ENCODE peak calls at places on chromosomes 4 and X, in seven cellular contexts. One of them, this sample, is unnamed.

GRCh38 chrX:119008122-119008744 is 33.8 kb downstream of the LONRF3 start:
- DNase-seq in activated CD8-positive, alpha-beta T cell treated with anti-CD3 and anti-CD28 coated beads for 36 hours: peak
- DNase-seq in AG04450: no peak
- DNase-seq in lower lobe of right lung: no peak
- DNase-seq in A549: peak
- DNase-seq in MCF 10A: peak
- DNase-seq in fibroblast of mammary gland: peak
- DNase-seq in this sample: peak

GRCh38 chr4:38757945-38758344 is 24.8 kb downstream of the TLR10 start:
- DNase-seq in MCF 10A: peak
- DNase-seq in AG04450: no peak
- DNase-seq in fibroblast of mammary gland: peak
- DNase-seq in A549: peak
- DNase-seq in activated CD8-positive, alpha-beta T cell treated with anti-CD3 and anti-CD28 coated beads for 36 hours: peak
- DNase-seq in lower lobe of right lung: no peak
- DNase-seq in this sample: no peak

GRCh38 chrX:133444952-133445831 is 29.9 kb upstream of the GPC4 start:
- DNase-seq in fibroblast of mammary gland: peak
- DNase-seq in MCF 10A: peak
- DNase-seq in AG04450: no peak
- DNase-seq in A549: peak
- DNase-seq in activated CD8-positive, alpha-beta T cell treated with anti-CD3 and anti-CD28 coated beads for 36 hours: no peak
- DNase-seq in lower lobe of right lung: no peak
- DNase-seq in this sample: no peak

GRCh38 chrX:31237189-31237588 is 165.3 kb upstream of the FTHL17 start:
- DNase-seq in fibroblast of mammary gland: no peak
- DNase-seq in lower lobe of right lung: no peak
- DNase-seq in AG04450: no peak
- DNase-seq in activated CD8-positive, alpha-beta T cell treated with anti-CD3 and anti-CD28 coated beads for 36 hours: no peak
- DNase-seq in MCF 10A: no peak
- DNase-seq in A549: no peak
- DNase-seq in this sample: no peak

GRCh38 chr4:121256346-121256745 is 92.2 kb upstream of the TNIP3 start:
- DNase-seq in A549: no peak
- DNase-seq in AG04450: peak
- DNase-seq in activated CD8-positive, alpha-beta T cell treated with anti-CD3 and anti-CD28 coated beads for 36 hours: peak
- DNase-seq in lower lobe of right lung: no peak
- DNase-seq in MCF 10A: peak
- DNase-seq in fibroblast of mammary gland: peak
- DNase-seq in this sample: peak

GRCh38 chr4:37453004-37453360 is 208.4 kb downstream of the NWD2 start:
- DNase-seq in fibroblast of mammary gland: peak
- DNase-seq in AG04450: no peak
- DNase-seq in MCF 10A: peak
- DNase-seq in lower lobe of right lung: no peak
- DNase-seq in A549: peak
- DNase-seq in activated CD8-positive, alpha-beta T cell treated with anti-CD3 and anti-CD28 coated beads for 36 hours: peak
- DNase-seq in this sample: peak

GRCh38 chr4:141972950-141973349 is 336.6 kb downstream of the IL15 start:
- DNase-seq in fibroblast of mammary gland: no peak
- DNase-seq in A549: no peak
- DNase-seq in AG04450: no peak
- DNase-seq in lower lobe of right lung: no peak
- DNase-seq in activated CD8-positive, alpha-beta T cell treated with anti-CD3 and anti-CD28 coated beads for 36 hours: no peak
- DNase-seq in MCF 10A: no peak
- DNase-seq in this sample: no peak

GRCh38 chr4:113452868-113453620 is 308.5 kb downstream of the CAMK2D start:
- DNase-seq in activated CD8-positive, alpha-beta T cell treated with anti-CD3 and anti-CD28 coated beads for 36 hours: peak
- DNase-seq in AG04450: no peak
- DNase-seq in MCF 10A: peak
- DNase-seq in A549: peak
- DNase-seq in fibroblast of mammary gland: peak
- DNase-seq in lower lobe of right lung: no peak
- DNase-seq in this sample: no peak

GRCh38 chrX:18422325-18422724 is 3.1 kb upstream of the CDKL5 start:
- DNase-seq in activated CD8-positive, alpha-beta T cell treated with anti-CD3 and anti-CD28 coated beads for 36 hours: no peak
- DNase-seq in A549: peak
- DNase-seq in MCF 10A: peak
- DNase-seq in AG04450: peak
- DNase-seq in fibroblast of mammary gland: peak
- DNase-seq in lower lobe of right lung: no peak
- DNase-seq in this sample: no peak

GRCh38 chr4:181235361-181235760 is 1007.8 kb upstream of the TENM3 start:
- DNase-seq in MCF 10A: no peak
- DNase-seq in AG04450: no peak
- DNase-seq in fibroblast of mammary gland: no peak
- DNase-seq in A549: no peak
- DNase-seq in lower lobe of right lung: no peak
- DNase-seq in activated CD8-positive, alpha-beta T cell treated with anti-CD3 and anti-CD28 coated beads for 36 hours: no peak
- DNase-seq in this sample: no peak

GRCh38 chr4:82713856-82714255 is 84.7 kb downstream of the SCD5 start:
- DNase-seq in fibroblast of mammary gland: no peak
- DNase-seq in A549: no peak
- DNase-seq in activated CD8-positive, alpha-beta T cell treated with anti-CD3 and anti-CD28 coated beads for 36 hours: no peak
- DNase-seq in MCF 10A: no peak
- DNase-seq in AG04450: no peak
- DNase-seq in lower lobe of right lung: no peak
- DNase-seq in this sample: no peak

GRCh38 chrX:87299563-87300160 is 217.9 kb upstream of the KLHL4 start:
- DNase-seq in MCF 10A: peak
- DNase-seq in AG04450: no peak
- DNase-seq in A549: peak
- DNase-seq in activated CD8-positive, alpha-beta T cell treated with anti-CD3 and anti-CD28 coated beads for 36 hours: no peak
- DNase-seq in fibroblast of mammary gland: peak
- DNase-seq in lower lobe of right lung: no peak
- DNase-seq in this sample: peak

GRCh38 chrX:47458528-47458927 is 24.5 kb downstream of the ZNF41 start:
- DNase-seq in AG04450: no peak
- DNase-seq in A549: no peak
- DNase-seq in activated CD8-positive, alpha-beta T cell treated with anti-CD3 and anti-CD28 coated beads for 36 hours: peak
- DNase-seq in lower lobe of right lung: no peak
- DNase-seq in MCF 10A: no peak
- DNase-seq in fibroblast of mammary gland: no peak
- DNase-seq in this sample: no peak

GRCh38 chrX:53654378-53654777 is 32.1 kb downstream of the HUWE1 start:
- DNase-seq in lower lobe of right lung: no peak
- DNase-seq in A549: no peak
- DNase-seq in activated CD8-positive, alpha-beta T cell treated with anti-CD3 and anti-CD28 coated beads for 36 hours: no peak
- DNase-seq in fibroblast of mammary gland: no peak
- DNase-seq in AG04450: no peak
- DNase-seq in MCF 10A: no peak
- DNase-seq in this sample: no peak

GRCh38 chr4:100895572-100896197 is 377.9 kb upstream of the EMCN start:
- DNase-seq in activated CD8-positive, alpha-beta T cell treated with anti-CD3 and anti-CD28 coated beads for 36 hours: no peak
- DNase-seq in AG04450: no peak
- DNase-seq in MCF 10A: no peak
- DNase-seq in fibroblast of mammary gland: peak
- DNase-seq in A549: no peak
- DNase-seq in lower lobe of right lung: no peak
- DNase-seq in this sample: peak

GRCh38 chr4:57460967-57461366 is 350.8 kb upstream of the IGFBP7 start:
- DNase-seq in A549: no peak
- DNase-seq in lower lobe of right lung: no peak
- DNase-seq in activated CD8-positive, alpha-beta T cell treated with anti-CD3 and anti-CD28 coated beads for 36 hours: no peak
- DNase-seq in AG04450: no peak
- DNase-seq in fibroblast of mammary gland: no peak
- DNase-seq in MCF 10A: no peak
- DNase-seq in this sample: no peak

GRCh38 chrX:35380808-35381700 is 417.1 kb upstream of the MAGEB16 start:
- DNase-seq in A549: peak
- DNase-seq in fibroblast of mammary gland: peak
- DNase-seq in activated CD8-positive, alpha-beta T cell treated with anti-CD3 and anti-CD28 coated beads for 36 hours: no peak
- DNase-seq in lower lobe of right lung: no peak
- DNase-seq in AG04450: no peak
- DNase-seq in MCF 10A: peak
- DNase-seq in this sample: peak

GRCh38 chr4:44916406-44916805 is 190.1 kb upstream of the GNPDA2 start:
- DNase-seq in MCF 10A: peak
- DNase-seq in A549: peak
- DNase-seq in activated CD8-positive, alpha-beta T cell treated with anti-CD3 and anti-CD28 coated beads for 36 hours: no peak
- DNase-seq in lower lobe of right lung: no peak
- DNase-seq in fibroblast of mammary gland: peak
- DNase-seq in AG04450: no peak
- DNase-seq in this sample: no peak

DNA sequence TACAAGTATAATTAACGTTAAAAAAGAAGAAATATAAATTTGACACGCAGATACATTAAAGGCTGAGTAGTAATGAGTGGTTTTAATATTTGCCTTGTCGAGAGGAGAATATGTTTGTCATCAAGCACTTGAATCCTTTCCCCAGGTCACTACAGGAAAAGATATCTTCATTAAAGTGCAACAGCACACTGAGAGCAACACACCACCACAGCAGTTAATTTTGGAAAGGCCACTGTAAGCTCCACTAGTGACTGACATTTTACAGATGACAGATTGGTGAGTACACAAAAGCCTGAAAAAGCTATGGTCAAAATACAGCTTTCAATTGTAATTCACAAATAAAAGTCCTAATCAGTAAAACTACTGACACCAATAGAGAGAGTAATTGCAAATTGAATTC is 76.6 kb downstream of the ZNF718 start:
- DNase-seq in AG04450: no peak
- DNase-seq in activated CD8-positive, alpha-beta T cell treated with anti-CD3 and anti-CD28 coated beads for 36 hours: no peak
- DNase-seq in A549: no peak
- DNase-seq in fibroblast of mammary gland: no peak
- DNase-seq in MCF 10A: no peak
- DNase-seq in lower lobe of right lung: no peak
- DNase-seq in this sample: no peak
- TF ChIP-seq CTCF in AG04450: no peak
- TF ChIP-seq CTCF in activated CD8-positive, alpha-beta T cell treated with anti-CD3 and anti-CD28 coated beads for 36 hours: no peak
- TF ChIP-seq CTCF in A549: no peak
- TF ChIP-seq CTCF in fibroblast of mammary gland: no peak
- TF ChIP-seq CTCF in MCF 10A: no peak
- TF ChIP-seq CTCF in lower lobe of right lung: no peak
- TF ChIP-seq CTCF in this sample: no peak

GRCh38 chr4:22897520-22898108 is 204.9 kb downstream of the GBA3 start:
- DNase-seq in MCF 10A: peak
- DNase-seq in fibroblast of mammary gland: peak
- DNase-seq in AG04450: no peak
- DNase-seq in lower lobe of right lung: no peak
- DNase-seq in A549: peak
- DNase-seq in activated CD8-positive, alpha-beta T cell treated with anti-CD3 and anti-CD28 coated beads for 36 hours: peak
- DNase-seq in this sample: peak

GRCh38 chr4:22895482-22895881 is 202.7 kb downstream of the GBA3 start:
- DNase-seq in fibroblast of mammary gland: no peak
- DNase-seq in lower lobe of right lung: no peak
- DNase-seq in A549: no peak
- DNase-seq in activated CD8-positive, alpha-beta T cell treated with anti-CD3 and anti-CD28 coated beads for 36 hours: no peak
- DNase-seq in MCF 10A: no peak
- DNase-seq in AG04450: no peak
- DNase-seq in this sample: no peak
- TF ChIP-seq CTCF in fibroblast of mammary gland: no peak
- TF ChIP-seq CTCF in lower lobe of right lung: no peak
- TF ChIP-seq CTCF in A549: no peak
- TF ChIP-seq CTCF in activated CD8-positive, alpha-beta T cell treated with anti-CD3 and anti-CD28 coated beads for 36 hours: no peak
- TF ChIP-seq CTCF in MCF 10A: no peak
- TF ChIP-seq CTCF in AG04450: no peak
- TF ChIP-seq CTCF in this sample: no peak

GRCh38 chrX:7067266-7067665 is 80.2 kb upstream of the STS start:
- DNase-seq in activated CD8-positive, alpha-beta T cell treated with anti-CD3 and anti-CD28 coated beads for 36 hours: no peak
- DNase-seq in fibroblast of mammary gland: no peak
- DNase-seq in MCF 10A: no peak
- DNase-seq in AG04450: no peak
- DNase-seq in lower lobe of right lung: no peak
- DNase-seq in A549: no peak
- DNase-seq in this sample: no peak

GRCh38 chrX:7065473-7065872 is 82.0 kb upstream of the STS start:
- DNase-seq in fibroblast of mammary gland: no peak
- DNase-seq in lower lobe of right lung: no peak
- DNase-seq in A549: no peak
- DNase-seq in MCF 10A: no peak
- DNase-seq in AG04450: no peak
- DNase-seq in activated CD8-positive, alpha-beta T cell treated with anti-CD3 and anti-CD28 coated beads for 36 hours: no peak
- DNase-seq in this sample: no peak

GRCh38 chrX:7071390-7071789 is 76.1 kb upstream of the STS start:
- DNase-seq in activated CD8-positive, alpha-beta T cell treated with anti-CD3 and anti-CD28 coated beads for 36 hours: no peak
- DNase-seq in fibroblast of mammary gland: no peak
- DNase-seq in lower lobe of right lung: no peak
- DNase-seq in A549: no peak
- DNase-seq in AG04450: no peak
- DNase-seq in MCF 10A: no peak
- DNase-seq in this sample: no peak

GRCh38 chrX:7069556-7069955 is 78.0 kb upstream of the STS start:
- DNase-seq in activated CD8-positive, alpha-beta T cell treated with anti-CD3 and anti-CD28 coated beads for 36 hours: no peak
- DNase-seq in AG04450: no peak
- DNase-seq in lower lobe of right lung: no peak
- DNase-seq in A549: no peak
- DNase-seq in MCF 10A: no peak
- DNase-seq in fibroblast of mammary gland: no peak
- DNase-seq in this sample: no peak

GRCh38 chrX:7068939-7069367 is 78.6 kb upstream of the STS start:
- DNase-seq in A549: no peak
- DNase-seq in activated CD8-positive, alpha-beta T cell treated with anti-CD3 and anti-CD28 coated beads for 36 hours: peak
- DNase-seq in lower lobe of right lung: no peak
- DNase-seq in MCF 10A: peak
- DNase-seq in AG04450: no peak
- DNase-seq in fibroblast of mammary gland: no peak
- DNase-seq in this sample: no peak
- TF ChIP-seq CTCF in A549: no peak
- TF ChIP-seq CTCF in activated CD8-positive, alpha-beta T cell treated with anti-CD3 and anti-CD28 coated beads for 36 hours: no peak
- TF ChIP-seq CTCF in lower lobe of right lung: no peak
- TF ChIP-seq CTCF in MCF 10A: peak
- TF ChIP-seq CTCF in AG04450: peak
- TF ChIP-seq CTCF in fibroblast of mammary gland: peak
- TF ChIP-seq CTCF in this sample: peak

GRCh38 chrX:145825896-145826295 is 8.3 kb downstream of the SLITRK2 start:
- DNase-seq in AG04450: no peak
- DNase-seq in MCF 10A: peak
- DNase-seq in A549: peak
- DNase-seq in lower lobe of right lung: no peak
- DNase-seq in activated CD8-positive, alpha-beta T cell treated with anti-CD3 and anti-CD28 coated beads for 36 hours: peak
- DNase-seq in fibroblast of mammary gland: peak
- DNase-seq in this sample: no peak
- TF ChIP-seq CTCF in AG04450: no peak
- TF ChIP-seq CTCF in MCF 10A: peak
- TF ChIP-seq CTCF in A549: peak
- TF ChIP-seq CTCF in lower lobe of right lung: no peak
- TF ChIP-seq CTCF in activated CD8-positive, alpha-beta T cell treated with anti-CD3 and anti-CD28 coated beads for 36 hours: no peak
- TF ChIP-seq CTCF in fibroblast of mammary gland: peak
- TF ChIP-seq CTCF in this sample: no peak

GRCh38 chr4:105952596-105952995 is 57.3 kb downstream of the NPNT start:
- DNase-seq in A549: no peak
- DNase-seq in fibroblast of mammary gland: no peak
- DNase-seq in lower lobe of right lung: no peak
- DNase-seq in MCF 10A: no peak
- DNase-seq in AG04450: no peak
- DNase-seq in activated CD8-positive, alpha-beta T cell treated with anti-CD3 and anti-CD28 coated beads for 36 hours: no peak
- DNase-seq in this sample: no peak

GRCh38 chr4:105956566-105956965 is 61.3 kb downstream of the NPNT start:
- DNase-seq in A549: no peak
- DNase-seq in activated CD8-positive, alpha-beta T cell treated with anti-CD3 and anti-CD28 coated beads for 36 hours: no peak
- DNase-seq in lower lobe of right lung: no peak
- DNase-seq in fibroblast of mammary gland: no peak
- DNase-seq in AG04450: no peak
- DNase-seq in MCF 10A: no peak
- DNase-seq in this sample: no peak

DNA sequence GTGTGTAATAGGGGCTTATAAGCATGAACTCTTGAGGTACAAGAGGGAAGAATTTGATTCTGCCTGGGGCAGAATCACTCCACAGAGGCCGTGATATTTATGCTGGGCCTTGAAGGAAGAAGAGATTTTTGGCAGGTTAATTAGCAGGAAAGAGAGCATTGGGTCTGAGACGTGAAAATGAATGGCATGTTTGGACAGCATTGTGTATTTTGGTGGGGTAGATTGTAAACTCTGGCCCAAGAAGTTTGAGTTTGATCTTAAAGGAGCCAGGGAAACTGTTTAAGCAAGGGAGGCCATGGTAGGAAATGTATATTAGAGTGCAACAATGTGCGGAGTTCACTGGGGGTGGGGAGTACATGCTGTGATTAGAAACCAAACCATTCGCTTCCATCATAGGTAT is 62.4 kb downstream of the NPNT start:
- DNase-seq in activated CD8-positive, alpha-beta T cell treated with anti-CD3 and anti-CD28 coated beads for 36 hours: no peak
- DNase-seq in A549: no peak
- DNase-seq in fibroblast of mammary gland: no peak
- DNase-seq in AG04450: no peak
- DNase-seq in MCF 10A: no peak
- DNase-seq in lower lobe of right lung: no peak
- DNase-seq in this sample: no peak
- TF ChIP-seq CTCF in activated CD8-positive, alpha-beta T cell treated with anti-CD3 and anti-CD28 coated beads for 36 hours: no peak
- TF ChIP-seq CTCF in A549: no peak
- TF ChIP-seq CTCF in fibroblast of mammary gland: no peak
- TF ChIP-seq CTCF in AG04450: no peak
- TF ChIP-seq CTCF in MCF 10A: no peak
- TF ChIP-seq CTCF in lower lobe of right lung: no peak
- TF ChIP-seq CTCF in this sample: no peak